ENCODE peak calls at places on chromosomes 2 and 18, in four cellular contexts. E is stimulated activated CD4-positive, alpha-beta T cell treated with anti-CD3 and anti-CD28 coated beads, Interleukin-2, amount 100 ng/mL, for 48 hours; N is SHP77 treated with DMSO at 0.1 percent for 48 hours; D is left colon. O is an unnamed sample.

GRCh38 chr2:61538920-61539559 is 884 bp upstream of the XPO1 start:
- DNase-seq in E (peak), N (peak), D (peak), O (peak)

GRCh38 chr2:127659408-127660290 is 13.7 kb downstream of the GPR17 start:
- DNase-seq in E (no peak), N (no peak), D (peak), O (peak)

GRCh38 chr2:163778045-163778753 is 42.4 kb upstream of the FIGN start:
- DNase-seq in E (no peak), N (no peak), D (no peak), O (peak)

GRCh38 chr18:59268722-59269562 is 4.3 kb downstream of the RAX start:
- DNase-seq in E (peak), N (peak), D (no peak), O (peak)

GRCh38 chr2:119387381-119388129 is 20.8 kb downstream of the DBI start:
- DNase-seq in E (no peak), N (no peak), D (peak), O (peak)

GRCh38 chr2:238688197-238689153 is 159.4 kb upstream of the TWIST2 start:
- DNase-seq in E (no peak), N (no peak), D (no peak), O (no peak)

GRCh38 chr2:104654813-104655212 is 199.1 kb upstream of the POU3F3 start:
- DNase-seq in E (no peak), N (no peak), D (no peak), O (no peak)

GRCh38 chr2:127173073-127173472 is 47.0 kb downstream of the CYP27C1 start:
- DNase-seq in E (no peak), N (no peak), D (no peak), O (peak)

GRCh38 chr2:114543106-114543806 is 100.8 kb downstream of the DPP10 start:
- DNase-seq in E (no peak), N (no peak), D (peak), O (no peak)

GRCh38 chr2:239949079-239949478 is 76.1 kb downstream of the NDUFA10 start:
- DNase-seq in E (no peak), N (no peak), D (no peak), O (no peak)

GRCh38 chr2:219174801-219175200 is 1.9 kb downstream of the CNPPD1 start:
- DNase-seq in E (no peak), N (no peak), D (no peak), O (no peak)

GRCh38 chr2:125086313-125087184 is 1061.5 kb downstream of the CNTNAP5 start:
- DNase-seq in E (no peak), N (no peak), D (no peak), O (no peak)

O was measured in dermis blood vessel endothelial cell.